ENCODE peak calls at places on chromosomes 7 and 10, in ten cellular contexts. I is SW480; V is activated CD8-positive, alpha-beta memory T cell treated with anti-CD3 and anti-CD28 coated beads for 4 hours; Z is activated naive CD8-positive, alpha-beta T cell treated with anti-CD3 and anti-CD28 coated beads, Interleukin-2, amount 50 U/mL, for 24 hours; O is thoracic aorta; M is frontal cortex; D is globus pallidus; F is GM18507; E is GDM1; S is chondrocyte. Q is an unnamed sample.
A peak's percentile ranks its signal among the peaks of the same experiment; 100 is the strongest.

GRCh38 chr10:101007099-101007711 is 7.6 kb downstream of the LZTS2 start:
- DNase-seq in I (no peak), V (no peak), Z (no peak), O (no peak), M (peak; percentile 46), D (peak; percentile 49), F (no peak), E (no peak), S (peak; percentile 65), Q (no peak)

GRCh38 chr10:128522551-128523289 is 396.5 kb upstream of the MKI67 start:
- DNase-seq in I (no peak), V (no peak), Z (no peak), O (no peak), M (no peak), D (no peak), F (no peak), E (no peak), S (no peak), Q (no peak)

GRCh38 chr7:41003031-41003925 is 699.6 kb downstream of the INHBA start:
- DNase-seq in I (peak; percentile 26), V (no peak), Z (peak; percentile 45), O (no peak), M (no peak), D (peak; percentile 6), F (no peak), E (peak; percentile 12), S (no peak), Q (peak; percentile 46)

GRCh38 chr7:112938895-112939588 is 147.6 kb downstream of the GPR85 start:
- DNase-seq in I (peak; percentile 33), V (no peak), Z (peak; percentile 61), O (no peak), M (no peak), D (peak; percentile 16), F (peak; percentile 0), E (no peak), S (no peak), Q (no peak)

GRCh38 chr7:64665980-64666674 is at the start of gene ZNF107:
- DNase-seq in I (peak; percentile 97), V (peak; percentile 60), Z (peak; percentile 79), O (peak; percentile 67), M (peak; percentile 77), D (peak; percentile 95), F (peak; percentile 81), E (peak; percentile 88), S (peak; percentile 95), Q (peak; percentile 85)

GRCh38 chr7:11517853-11518252 is 314.1 kb downstream of the THSD7A start:
- DNase-seq in I (no peak), V (no peak), Z (no peak), O (no peak), M (no peak), D (no peak), F (no peak), E (no peak), S (no peak), Q (no peak)

GRCh38 chr10:102780246-102780645 is 36.5 kb downstream of the WBP1L start:
- DNase-seq in I (no peak), V (no peak), Z (no peak), O (no peak), M (no peak), D (no peak), F (no peak), E (no peak), S (no peak), Q (no peak)

GRCh38 chr7:56083150-56083785 is 9.5 kb downstream of the PHKG1 start:
- DNase-seq in I (no peak), V (no peak), Z (no peak), O (no peak), M (no peak), D (peak; percentile 74), F (no peak), E (no peak), S (peak; percentile 56), Q (no peak)

GRCh38 chr10:33459597-33459996 is 125.1 kb upstream of the NRP1 start:
- DNase-seq in I (peak; percentile 7), V (no peak), Z (no peak), O (no peak), M (no peak), D (no peak), F (no peak), E (no peak), S (no peak), Q (no peak)

GRCh38 chr10:81949283-81949682 is 74.3 kb downstream of the NRG3 start:
- DNase-seq in I (no peak), V (no peak), Z (no peak), O (no peak), M (no peak), D (no peak), F (no peak), E (no peak), S (no peak), Q (no peak)

GRCh38 chr10:84493951-84494848 is 165.8 kb downstream of the CCSER2 start:
- DNase-seq in I (no peak), V (no peak), Z (no peak), O (no peak), M (no peak), D (no peak), F (no peak), E (no peak), S (no peak), Q (no peak)

GRCh38 chr7:136064627-136065237 is 87.6 kb upstream of the MTPN start:
- DNase-seq in I (no peak), V (no peak), Z (no peak), O (no peak), M (no peak), D (no peak), F (no peak), E (no peak), S (no peak), Q (no peak)

GRCh38 chr10:130810856-130811255 is 500.7 kb downstream of the TCERG1L start:
- DNase-seq in I (peak; percentile 56), V (no peak), Z (no peak), O (no peak), M (no peak), D (no peak), F (no peak), E (no peak), S (peak; percentile 84), Q (no peak)

GRCh38 chr7:46191776-46192175 is 270.7 kb upstream of the IGFBP3 start:
- DNase-seq in I (no peak), V (no peak), Z (no peak), O (no peak), M (no peak), D (no peak), F (no peak), E (no peak), S (no peak), Q (no peak)

GRCh38 chr10:61588770-61589211 is 73.9 kb upstream of the CABCOCO1 start:
- DNase-seq in I (no peak), V (no peak), Z (no peak), O (no peak), M (no peak), D (no peak), F (no peak), E (no peak), S (no peak), Q (no peak)

GRCh38 chr7:70051726-70052125 is 453.5 kb downstream of the AUTS2 start:
- DNase-seq in I (peak; percentile 25), V (no peak), Z (no peak), O (no peak), M (no peak), D (no peak), F (no peak), E (no peak), S (no peak), Q (no peak)

GRCh38 chr10:111934926-111935325 is 248.6 kb downstream of the GPAM start:
- DNase-seq in I (no peak), V (no peak), Z (no peak), O (no peak), M (no peak), D (no peak), F (no peak), E (no peak), S (no peak), Q (no peak)

GRCh38 chr7:112887-113286 is 79.5 kb upstream of the FAM20C start:
- DNase-seq in I (no peak), V (no peak), Z (no peak), O (no peak), M (no peak), D (no peak), F (no peak), E (peak; percentile 15), S (no peak), Q (no peak)

GRCh38 chr10:35367991-35368390 is 31.7 kb downstream of the CCNY start:
- DNase-seq in I (no peak), V (no peak), Z (no peak), O (no peak), M (no peak), D (no peak), F (no peak), E (no peak), S (no peak), Q (no peak)

GRCh38 chr10:95319239-95319638 is 28.4 kb upstream of the PDLIM1 start:
- DNase-seq in I (no peak), V (no peak), Z (no peak), O (no peak), M (no peak), D (no peak), F (no peak), E (no peak), S (no peak), Q (no peak)